ENCODE peak calls at places on chromosomes 7 and 10, in five cellular contexts. Y is PC-9, C is neural progenitor cell, S is OCI-LY7, L is endothelial cell of umbilical vein. V is an unnamed sample.

GRCh38 chr7:129453510-129454248 is 19.4 kb downstream of the STRIP2 start:
- DNase-seq in Y (no peak), C (no peak), L (no peak), S (no peak), V (no peak)

GRCh38 chr10:129774736-129775401 is 189.2 kb downstream of the EBF3 start:
- DNase-seq in Y (no peak), L (no peak), S (no peak), C (no peak), V (no peak)

GRCh38 chr7:132298782-132299181 is 277.5 kb downstream of the PLXNA4 start:
- DNase-seq in S (no peak), L (peak; percentile 85), C (no peak), Y (no peak), V (peak; percentile 43)

GRCh38 chr10:55979203-55979602 is 381.9 kb downstream of the ZWINT start:
- DNase-seq in Y (no peak), L (no peak), S (no peak), C (peak; percentile 27), V (no peak)

GRCh38 chr10:69101451-69102095 is 13.7 kb downstream of the SRGN start:
- DNase-seq in L (peak; percentile 46), C (no peak), S (no peak), Y (no peak), V (peak; percentile 38)

GRCh38 chr10:72263613-72264241 is 10.0 kb upstream of the DDIT4 start:
- DNase-seq in L (no peak), S (peak; percentile 93), Y (peak; percentile 96), C (no peak), V (no peak)

GRCh38 chr7:112137141-112138101 is 68.8 kb downstream of the DOCK4 start:
- DNase-seq in L (no peak), S (no peak), Y (no peak), C (no peak), V (no peak)

GRCh38 chr10:129568562-129569344 is 101.7 kb downstream of the MGMT start:
- DNase-seq in C (no peak), Y (no peak), S (peak; percentile 27), L (no peak), V (no peak)

GRCh38 chr7:16934947-16935742 is 53.4 kb upstream of the AGR3 start:
- DNase-seq in Y (peak; percentile 82), C (no peak), L (peak; percentile 19), S (no peak), V (peak; percentile 48)

GRCh38 chr7:105205592-105206211 is 183.0 kb downstream of the SRPK2 start:
- DNase-seq in Y (peak; percentile 18), L (peak; percentile 17), C (no peak), S (no peak), V (no peak)

GRCh38 chr10:70954373-70954772 is 66.0 kb upstream of the PCBD1 start:
- DNase-seq in Y (no peak), C (peak; percentile 33), L (no peak), S (no peak), V (no peak)

GRCh38 chr10:14519785-14520184 is 189.1 kb upstream of the FRMD4A start:
- DNase-seq in L (no peak), Y (no peak), S (no peak), C (no peak), V (no peak)

GRCh38 chr10:96556003-96556402 is 30.8 kb downstream of the TM9SF3 start:
- DNase-seq in S (peak; percentile 29), Y (no peak), L (peak; percentile 24), C (peak; percentile 50), V (no peak)

GRCh38 chr10:73439605-73440298 is 6.4 kb upstream of the MSS51 start:
- DNase-seq in Y (no peak), S (no peak), L (no peak), C (no peak), V (peak; percentile 81)

GRCh38 chr10:107653832-107654287 is 489.4 kb upstream of the SORCS1 start:
- DNase-seq in L (no peak), Y (no peak), S (no peak), C (no peak), V (peak; percentile 5)

GRCh38 chr10:101136007-101136707 is 5.1 kb downstream of the TLX1 start:
- DNase-seq in Y (no peak), C (no peak), S (no peak), L (no peak), V (no peak)

GRCh38 chr7:92259610-92260247 is 14.0 kb downstream of the ANKIB1 start:
- DNase-seq in S (peak; percentile 20), Y (no peak), L (no peak), C (no peak), V (no peak)

GRCh38 chr7:92251181-92251580 is 5.4 kb downstream of the ANKIB1 start:
- DNase-seq in S (no peak), L (no peak), C (no peak), Y (no peak), V (no peak)

GRCh38 chr7:92259062-92259461 is 13.3 kb downstream of the ANKIB1 start:
- DNase-seq in L (no peak), Y (no peak), S (no peak), C (no peak), V (no peak)

GRCh38 chr7:92253251-92253650 is 7.5 kb downstream of the ANKIB1 start:
- DNase-seq in L (no peak), C (no peak), Y (no peak), S (no peak), V (no peak)

GRCh38 chr7:92255308-92255707 is 9.5 kb downstream of the ANKIB1 start:
- DNase-seq in L (no peak), S (no peak), C (no peak), Y (peak; percentile 56), V (peak; percentile 93)
- H3K4me2 ChIP-seq in L (no peak overlapping the region), S (no peak overlapping the region), C (no peak overlapping the region), Y (no peak overlapping the region), V (peak overlapping the region; percentile 16)

GRCh38 chr10:82943142-82943541 is 1068.1 kb downstream of the NRG3 start:
- DNase-seq in S (no peak), L (no peak), Y (no peak), C (no peak), V (no peak)
- H3K4me2 ChIP-seq in S (no peak overlapping the region), L (no peak overlapping the region), Y (no peak overlapping the region), C (no peak overlapping the region), V (no peak overlapping the region)

GRCh38 chr7:10473569-10473968 is 500.1 kb upstream of the PHF14 start:
- DNase-seq in C (no peak), Y (no peak), S (no peak), L (no peak), V (no peak)
- H3K4me2 ChIP-seq in C (no peak overlapping the region), Y (no peak overlapping the region), S (no peak overlapping the region), L (no peak overlapping the region), V (no peak overlapping the region)

DNA sequence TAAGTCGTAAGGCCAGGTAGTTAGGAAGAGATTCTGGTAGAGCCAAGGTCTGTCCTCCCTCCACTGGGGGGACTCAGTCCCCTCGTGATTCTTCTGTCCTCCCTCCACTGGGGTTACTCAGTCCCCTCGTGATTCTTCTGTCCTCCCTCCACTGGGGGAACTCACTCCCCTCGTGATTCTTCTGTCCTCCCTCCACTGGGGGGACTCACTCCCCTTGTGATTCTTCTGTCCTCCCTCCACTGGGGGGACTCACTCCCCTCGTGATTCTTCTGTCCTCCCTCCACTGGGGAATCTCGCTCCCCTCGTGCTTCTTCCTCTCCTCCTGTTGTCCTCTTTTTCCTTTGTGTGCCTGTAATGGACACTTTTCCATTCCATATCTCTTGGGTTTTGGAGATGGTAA is 125.1 kb downstream of the CELF2 start:
- DNase-seq in L (no peak), Y (no peak), C (no peak), S (peak; percentile 33), V (no peak)
- H3K4me2 ChIP-seq in L (no peak overlapping the region), Y (no peak overlapping the region), C (no peak overlapping the region), S (no peak overlapping the region), V (no peak overlapping the region)